ENCODE peak calls at places on chromosomes 7 and 10, in four cellular contexts. E is K562, Z is WTC11, H is HepG2. D is an unnamed sample.

GRCh38 chr7:34361663-34362250 is 296.3 kb upstream of the NPSR1 start:
- DNase-seq in H (no peak), E (no peak), Z (no peak), D (no peak)

GRCh38 chr10:101193210-101193609 is 36.1 kb downstream of the LBX1 start:
- DNase-seq in Z (no peak), H (no peak), E (no peak), D (no peak)

GRCh38 chr7:34430456-34430855 is 227.6 kb upstream of the NPSR1 start:
- DNase-seq in Z (peak; percentile 27), H (peak; percentile 41), E (no peak), D (peak; percentile 10)

GRCh38 chr10:124591123-124591495 is 129.5 kb downstream of the LHPP start:
- DNase-seq in H (no peak), E (no peak), Z (no peak), D (no peak)

GRCh38 chr10:132373241-132373955 is 23.6 kb upstream of the PWWP2B start:
- DNase-seq in E (no peak), H (no peak), Z (no peak), D (no peak)

GRCh38 chr7:133936074-133936473 is 191.1 kb upstream of the LRGUK start:
- DNase-seq in H (no peak), Z (no peak), E (no peak), D (no peak)

GRCh38 chr7:100397336-100398081 is 24.2 kb downstream of the PILRA start:
- DNase-seq in Z (peak; percentile 18), E (no peak), H (no peak), D (no peak)

GRCh38 chr10:9294132-9294663 is 1239.7 kb downstream of the GATA3 start:
- DNase-seq in Z (no peak), E (no peak), H (no peak), D (no peak)

GRCh38 chr10:47346572-47347302 is 1.4 kb upstream of the RBP3 start:
- DNase-seq in Z (no peak), H (no peak), E (no peak), D (no peak)

GRCh38 chr7:2523941-2524807 is 4.6 kb downstream of the LFNG start:
- DNase-seq in Z (peak; percentile 50), H (peak; percentile 62), E (peak; percentile 57), D (no peak)
- TF ChIP-seq ELF4 in Z (no peak), H (no peak), E (no peak), D (no peak)

GRCh38 chr10:127527320-127527719 is 21.8 kb upstream of the NPS start:
- DNase-seq in E (no peak), Z (no peak), H (no peak), D (no peak)

GRCh38 chr10:127525686-127526085 is 23.4 kb upstream of the NPS start:
- DNase-seq in Z (no peak), H (no peak), E (no peak), D (no peak)

GRCh38 chr10:127524229-127524628 is 24.9 kb upstream of the NPS start:
- DNase-seq in H (no peak), Z (no peak), E (no peak), D (peak; percentile 35)

GRCh38 chr10:127524869-127525268 is 24.2 kb upstream of the NPS start:
- DNase-seq in Z (no peak), E (no peak), H (no peak), D (no peak)

DNA sequence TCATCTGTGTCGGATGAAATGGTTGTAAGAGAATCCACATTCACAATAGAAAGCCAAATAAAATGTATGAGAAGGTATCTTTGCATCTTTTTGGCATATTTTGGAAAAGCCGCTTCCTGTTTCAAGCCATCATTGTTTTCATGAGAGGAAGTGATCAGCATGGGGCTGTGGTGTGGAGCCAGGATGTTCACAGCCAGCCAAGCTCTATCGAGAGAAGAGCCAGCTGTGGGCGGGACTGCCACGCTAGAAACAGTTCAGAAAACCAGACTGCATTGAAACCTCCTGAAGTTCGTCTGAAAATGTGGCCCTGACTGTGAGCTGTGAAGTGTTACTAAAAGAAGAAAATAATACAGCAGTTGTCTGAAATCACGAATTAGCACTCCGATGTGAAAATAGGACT is 21.2 kb upstream of the NPS start:
- DNase-seq in E (no peak), Z (no peak), H (no peak), D (no peak)
- TF ChIP-seq ELF4 in E (no peak), Z (no peak), H (no peak), D (no peak)

GRCh38 chr10:129466703-129467345 is at the start of gene MGMT:
- DNase-seq in Z (peak; percentile 97), H (peak; percentile 62), E (peak; percentile 76), D (no peak)
- TF ChIP-seq ELF4 in Z (no peak), H (no peak), E (no peak), D (no peak)

GRCh38 chr7:35565927-35566326 is 129.0 kb downstream of the HERPUD2 start:
- DNase-seq in Z (no peak), H (no peak), E (no peak), D (no peak)
- TF ChIP-seq ELF4 in Z (no peak), H (no peak), E (no peak), D (no peak)

GRCh38 chr10:60296073-60296472 is 93.6 kb downstream of the ANK3 start:
- DNase-seq in Z (no peak), E (no peak), H (no peak), D (no peak)
- TF ChIP-seq ELF4 in Z (no peak), E (no peak), H (no peak), D (no peak)

GRCh38 chr10:69991151-69991550 is 61.5 kb upstream of the MACROH2A2 start:
- DNase-seq in H (no peak), E (no peak), Z (no peak), D (no peak)
- TF ChIP-seq ELF4 in H (no peak), E (no peak), Z (no peak), D (no peak)

GRCh38 chr7:24899905-24900304 is 80.1 kb downstream of the OSBPL3 start:
- DNase-seq in E (no peak), H (no peak), Z (no peak), D (no peak)

GRCh38 chr7:24891173-24891787 is 88.7 kb downstream of the OSBPL3 start:
- DNase-seq in H (no peak), E (no peak), Z (no peak), D (no peak)

GRCh38 chr7:24894670-24895221 is 85.2 kb downstream of the OSBPL3 start:
- DNase-seq in H (no peak), E (peak; percentile 34), Z (peak; percentile 56), D (no peak)

GRCh38 chr7:24898691-24899090 is 81.3 kb downstream of the OSBPL3 start:
- DNase-seq in Z (no peak), E (no peak), H (no peak), D (no peak)

DNA sequence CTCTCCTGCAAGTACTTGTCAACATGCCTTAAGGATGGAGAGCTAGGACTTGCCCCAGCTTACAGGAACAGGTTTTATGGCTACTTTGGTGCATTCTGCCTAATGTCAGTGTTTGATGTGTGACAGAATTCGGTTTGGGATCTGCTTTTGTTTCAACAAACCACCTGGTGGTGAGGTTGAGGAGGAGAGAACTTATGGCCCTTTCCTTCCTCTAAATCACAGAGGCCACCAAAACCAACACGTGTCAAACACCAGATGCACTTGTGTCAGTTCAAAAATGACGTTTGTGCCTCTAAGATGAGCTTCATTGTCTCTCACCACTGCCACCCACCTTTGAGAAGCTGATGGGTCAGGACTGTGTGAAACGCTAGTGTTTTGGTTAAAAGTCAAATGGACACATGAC is 83.9 kb downstream of the OSBPL3 start:
- DNase-seq in Z (no peak), E (no peak), H (no peak), D (no peak)
- TF ChIP-seq ELF4 in Z (no peak), E (no peak), H (no peak), D (no peak)

DNA sequence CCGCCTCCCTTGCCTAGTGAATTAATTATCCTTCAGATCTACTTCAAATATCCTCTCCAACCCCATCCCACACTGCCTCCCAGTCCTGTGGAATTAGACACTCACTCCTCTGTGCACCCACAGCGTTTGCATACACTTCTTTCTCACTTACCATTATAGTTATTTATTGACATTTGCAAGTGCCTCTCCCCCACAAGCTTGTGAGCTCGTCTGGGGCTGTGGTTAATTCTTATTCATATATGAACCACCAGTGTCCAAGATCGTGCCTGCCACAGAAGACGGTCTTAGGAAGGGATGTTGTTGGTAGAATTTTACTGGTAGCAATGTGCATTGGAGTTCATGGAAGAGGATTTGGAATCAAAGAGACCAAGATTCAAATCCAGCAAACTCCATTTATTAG is 68.1 kb upstream of the AOAH start:
- DNase-seq in E (no peak), Z (no peak), H (no peak), D (no peak)
- TF ChIP-seq ELF4 in E (no peak), Z (no peak), H (no peak), D (no peak)

GRCh38 chr7:77855371-77856083 is 57.0 kb downstream of the PHTF2 start:
- DNase-seq in E (peak; percentile 51), Z (no peak), H (no peak), D (no peak)
- TF ChIP-seq ELF4 in E (no peak), Z (no peak), H (no peak), D (no peak)

DNA sequence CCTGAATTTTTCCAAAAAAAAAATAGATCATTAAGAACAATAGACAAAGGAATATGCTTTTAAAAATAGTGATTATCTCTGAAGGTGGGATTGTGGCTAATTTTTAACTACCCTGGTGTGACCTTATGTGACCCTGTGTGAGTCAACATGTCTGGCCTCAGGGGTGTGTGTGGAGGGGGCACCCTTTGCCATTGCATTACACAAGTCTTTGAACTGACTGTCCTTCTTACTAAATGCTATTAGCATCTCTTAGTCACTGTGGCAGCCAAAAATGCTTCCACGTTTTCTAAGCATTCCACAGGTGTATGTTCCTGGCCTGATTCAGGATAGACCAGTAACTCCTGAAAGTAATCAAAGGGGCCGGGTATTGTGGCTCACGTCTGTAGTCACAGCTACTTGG is 175.4 kb downstream of the MGMT start:
- DNase-seq in Z (no peak), H (peak; percentile 91), E (no peak), D (no peak)
- TF ChIP-seq ELF4 in Z (no peak), H (no peak), E (no peak), D (no peak)